ENCODE peak calls at places on chromosomes 6 and 20, in eight cellular contexts. W is transverse colon; S is astrocyte of the spinal cord; C is AG09309; U is HFFc6; L is Calu3; P is CD4-positive, alpha-beta T cell; Z is OCI-LY7. E is an unnamed sample.
A peak's percentile ranks its signal among the peaks of the same experiment; 100 is the strongest.

GRCh38 chr6:42230320-42231034 is 12.8 kb upstream of the MRPS10 start:
- DNase-seq in W (no peak), S (peak; percentile 36), C (no peak), U (no peak), L (peak; percentile 33), P (no peak), Z (peak; percentile 29), E (no peak)

GRCh38 chr6:25963426-25964123 is 973 bp downstream of the TRIM38 start:
- DNase-seq in W (no peak), S (no peak), C (no peak), U (no peak), L (peak; percentile 38), P (no peak), Z (peak; percentile 28), E (no peak)

GRCh38 chr6:129096651-129097290 is 213.8 kb downstream of the LAMA2 start:
- DNase-seq in W (no peak), S (no peak), C (no peak), U (no peak), L (no peak), P (no peak), Z (no peak), E (no peak)

GRCh38 chr20:46757754-46758678 is 48.6 kb downstream of the SLC2A10 start:
- DNase-seq in W (peak; percentile 51), S (peak; percentile 55), C (no peak), U (peak; percentile 31), L (peak; percentile 81), P (peak; percentile 23), Z (peak; percentile 82), E (no peak)

GRCh38 chr20:47749367-47749766 is 35.9 kb downstream of the SULF2 start:
- DNase-seq in W (no peak), S (no peak), C (no peak), U (no peak), L (no peak), P (no peak), Z (no peak), E (peak; percentile 14)

GRCh38 chr6:69907981-69908498 is 41.7 kb downstream of the COL19A1 start:
- DNase-seq in W (no peak), S (peak; percentile 35), C (no peak), U (no peak), L (no peak), P (no peak), Z (no peak), E (peak; percentile 11)

GRCh38 chr6:143743256-143744166 is 65.7 kb downstream of the PHACTR2 start:
- DNase-seq in W (peak; percentile 42), S (peak; percentile 56), C (no peak), U (no peak), L (no peak), P (no peak), Z (no peak), E (no peak)

GRCh38 chr20:32362924-32363364 is 4.8 kb downstream of the ASXL1 start:
- DNase-seq in W (no peak), S (no peak), C (no peak), U (no peak), L (no peak), P (no peak), Z (no peak), E (no peak)

GRCh38 chr6:111626446-111626845 is 20.8 kb upstream of the TRAF3IP2 start:
- DNase-seq in W (no peak), S (no peak), C (no peak), U (no peak), L (no peak), P (no peak), Z (no peak), E (no peak)

GRCh38 chr20:3663031-3663701 is at the start of gene GFRA4:
- DNase-seq in W (no peak), S (no peak), C (no peak), U (no peak), L (no peak), P (no peak), Z (no peak), E (no peak)

GRCh38 chr6:34485321-34486060 is 19.6 kb downstream of the PACSIN1 start:
- DNase-seq in W (no peak), S (no peak), C (no peak), U (no peak), L (no peak), P (no peak), Z (no peak), E (no peak)

GRCh38 chr6:112640895-112641294 is 293.8 kb downstream of the RFPL4B start:
- DNase-seq in W (no peak), S (peak; percentile 79), C (peak; percentile 63), U (peak; percentile 82), L (no peak), P (no peak), Z (no peak), E (no peak)

GRCh38 chr6:56837322-56837894 is 117.5 kb upstream of the BEND6 start:
- DNase-seq in W (no peak), S (no peak), C (no peak), U (no peak), L (peak; percentile 43), P (no peak), Z (no peak), E (no peak)

GRCh38 chr6:31915756-31916155 is 11.8 kb upstream of the C2 start:
- DNase-seq in W (no peak), S (no peak), C (no peak), U (no peak), L (no peak), P (no peak), Z (no peak), E (no peak)

GRCh38 chr6:7763896-7764295 is 38.0 kb downstream of the BMP6 start:
- DNase-seq in W (no peak), S (no peak), C (no peak), U (no peak), L (no peak), P (no peak), Z (no peak), E (no peak)

GRCh38 chr20:57076202-57076651 is 190.2 kb downstream of the BMP7 start:
- DNase-seq in W (no peak), S (peak; percentile 62), C (peak; percentile 76), U (peak; percentile 79), L (no peak), P (no peak), Z (no peak), E (no peak)

GRCh38 chr6:57135885-57136284 is 36.2 kb upstream of the BAG2 start:
- DNase-seq in W (no peak), S (peak; percentile 14), C (no peak), U (no peak), L (no peak), P (no peak), Z (no peak), E (peak; percentile 15)

GRCh38 chr6:112936079-112936472 is 588.9 kb downstream of the RFPL4B start:
- DNase-seq in W (no peak), S (no peak), C (no peak), U (no peak), L (no peak), P (no peak), Z (no peak), E (no peak)

GRCh38 chr6:118297821-118298220 is 250.3 kb upstream of the PLN start:
- DNase-seq in W (no peak), S (no peak), C (no peak), U (no peak), L (no peak), P (no peak), Z (no peak), E (no peak)

GRCh38 chr6:84967389-84967788 is 203.0 kb upstream of the TBX18 start:
- DNase-seq in W (no peak), S (peak; percentile 48), C (no peak), U (peak; percentile 35), L (peak; percentile 9), P (no peak), Z (peak; percentile 5), E (peak; percentile 10)

GRCh38 chr6:107660839-107661238 is 163.3 kb downstream of the SCML4 start:
- DNase-seq in W (no peak), S (no peak), C (no peak), U (no peak), L (peak; percentile 68), P (no peak), Z (no peak), E (no peak)

GRCh38 chr20:6058684-6059295 is 4.9 kb upstream of the LRRN4 start:
- DNase-seq in W (no peak), S (no peak), C (no peak), U (no peak), L (no peak), P (no peak), Z (no peak), E (no peak)

GRCh38 chr20:258963-259362 is 1.4 kb downstream of the DEFB132 start:
- DNase-seq in W (no peak), S (peak; percentile 15), C (no peak), U (no peak), L (peak; percentile 14), P (no peak), Z (peak; percentile 27), E (no peak)
- TF ChIP-seq CTCF in W (no peak), S (peak; percentile 27), C (peak; percentile 37), U (no peak), L (no peak), P (no peak), Z (peak; percentile 65), E (peak; percentile 18)

DNA sequence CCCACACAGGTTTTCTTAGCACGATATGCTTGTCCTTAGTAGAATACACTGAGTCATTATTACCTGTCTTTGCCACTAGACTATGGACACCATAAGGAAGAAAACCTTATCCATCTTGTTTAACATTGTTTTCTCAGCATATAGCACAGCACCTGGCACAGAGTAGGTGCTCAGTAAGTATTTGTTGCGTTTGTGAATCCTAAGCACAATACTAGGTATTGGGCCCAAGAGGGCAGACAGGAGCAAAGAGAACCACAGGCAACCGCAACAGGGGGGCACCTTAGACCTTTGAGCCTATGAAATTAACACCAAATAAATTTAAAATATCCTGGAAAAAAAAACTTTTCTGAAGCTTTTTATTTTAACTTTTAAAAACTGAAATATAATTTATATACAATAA is 3.7 kb upstream of the NCOA6 start:
- DNase-seq in W (no peak), S (no peak), C (no peak), U (no peak), L (no peak), P (no peak), Z (peak; percentile 21), E (no peak)
- TF ChIP-seq CTCF in W (no peak), S (no peak), C (no peak), U (peak; percentile 15), L (peak; percentile 12), P (no peak), Z (peak; percentile 45), E (no peak)

DNA sequence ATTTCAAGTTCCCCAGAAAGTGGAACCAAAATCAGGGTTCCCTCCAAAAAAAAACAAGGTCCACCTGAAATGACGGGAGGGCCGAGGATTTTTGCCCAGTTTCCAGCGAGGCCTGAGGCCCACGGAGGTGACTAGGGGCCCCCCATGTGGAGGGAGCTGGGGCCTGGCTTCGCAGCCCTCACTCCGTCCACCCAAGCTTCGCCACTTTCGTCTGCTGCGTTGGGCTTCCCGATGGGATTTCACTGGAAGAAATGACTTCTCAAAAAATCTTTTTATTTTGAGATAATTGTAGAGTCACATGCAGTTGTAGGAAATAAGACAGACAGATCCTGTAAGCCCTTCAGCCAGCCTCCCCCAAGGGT is 208.3 kb downstream of the TAF4 start:
- DNase-seq in W (no peak), S (no peak), C (no peak), U (no peak), L (no peak), P (no peak), Z (no peak), E (no peak)
- TF ChIP-seq CTCF in W (no peak), S (no peak), C (no peak), U (no peak), L (no peak), P (no peak), Z (no peak), E (no peak)

GRCh38 chr20:50680106-50680960 is 11.0 kb downstream of the RIPOR3 start:
- DNase-seq in W (peak; percentile 20), S (peak; percentile 54), C (no peak), U (peak; percentile 12), L (peak; percentile 83), P (no peak), Z (no peak), E (peak; percentile 65)
- TF ChIP-seq CTCF in W (no peak), S (no peak), C (no peak), U (no peak), L (no peak), P (no peak), Z (no peak), E (no peak)

E was measured in AG09319.